ENCODE peak calls at places on chromosomes 11 and 22, in ten cellular contexts. R is kidney epithelial cell; L is neural crest cell; U is OCI-LY7; N is activated CD8-positive, alpha-beta T cell treated with anti-CD3 and anti-CD28 coated beads, Interleukin-2, amount 10 ng/mL, durations not matched to agents 7 days and 5 days; T is right atrium auricular region; O is iris pigment epithelial cell; A is activated naive CD4-positive, alpha-beta T cell treated with anti-CD3 and anti-CD28 coated beads, Interleukin-2, amount 10 ng/mL, durations not matched to agents 7 days and 5 days; I is stimulated activated CD4-positive, alpha-beta T cell treated with anti-CD3 and anti-CD28 coated beads, Interleukin-15, amount 100 ng/mL, for 48 hours; J is type B pancreatic cell. X is an unnamed sample.
A peak's percentile ranks its signal among the peaks of the same experiment; 100 is the strongest.

GRCh38 chr22:19519041-19519926 is 4.9 kb downstream of the CLDN5 start:
- DNase-seq in J (peak; percentile 59), N (no peak), U (no peak), L (no peak), A (no peak), O (no peak), T (no peak), R (no peak), I (no peak), X (no peak)

GRCh38 chr11:94732617-94733292 is 35.4 kb upstream of the AMOTL1 start:
- DNase-seq in T (peak; percentile 78), R (no peak), L (no peak), N (no peak), A (no peak), J (no peak), I (no peak), O (peak; percentile 84), U (no peak), X (no peak)

GRCh38 chr11:291281-292210 is 2.6 kb downstream of the PGGHG start:
- DNase-seq in A (peak; percentile 20), O (no peak), T (no peak), N (no peak), I (no peak), J (no peak), R (no peak), L (no peak), U (no peak), X (no peak)

GRCh38 chr11:59857444-59858434 is 8.5 kb downstream of the TCN1 start:
- DNase-seq in N (peak; percentile 26), T (no peak), L (no peak), R (no peak), I (no peak), O (peak; percentile 23), A (peak; percentile 25), J (no peak), U (no peak), X (no peak)

GRCh38 chr11:121790435-121790834 is 325.6 kb downstream of the BLID start:
- DNase-seq in T (no peak), R (no peak), U (no peak), L (no peak), J (no peak), N (no peak), A (no peak), O (no peak), I (no peak), X (no peak)

GRCh38 chr11:61700221-61700620 is 20.0 kb downstream of the DAGLA start:
- DNase-seq in O (peak; percentile 80), U (no peak), A (no peak), L (no peak), T (no peak), I (no peak), J (no peak), N (no peak), R (peak; percentile 47), X (no peak)

GRCh38 chr11:113163291-113164030 is 150.9 kb upstream of the TTC12 start:
- DNase-seq in R (no peak), L (no peak), U (no peak), O (no peak), N (no peak), J (no peak), A (no peak), T (no peak), I (no peak), X (no peak)

GRCh38 chr11:2259897-2260451 is 10.4 kb downstream of the ASCL2 start:
- DNase-seq in R (no peak), A (no peak), N (no peak), J (no peak), T (peak; percentile 40), U (no peak), I (no peak), O (no peak), L (no peak), X (no peak)

GRCh38 chr22:23922921-23923320 is 28.7 kb downstream of the MIF start:
- DNase-seq in N (peak; percentile 26), A (no peak), O (no peak), L (no peak), U (no peak), I (no peak), J (no peak), T (no peak), R (no peak), X (no peak)

X was measured in T47D.